ENCODE peak calls at places on chromosomes 16 and 17, in five cellular contexts. X, B, O, F and S are unnamed samples.

GRCh38 chr17:28466001-28466400 is 7.4 kb upstream of the SLC13A2 start:
- DNase-seq in X (no peak), B (no peak), O (no peak), F (no peak), S (no peak)

GRCh38 chr16:14354561-14355351 is 275.3 kb downstream of the PARN start:
- DNase-seq in X (peak), B (no peak), O (no peak), F (peak), S (peak)

GRCh38 chr16:81500833-81501521 is 56.4 kb downstream of the CMIP start:
- DNase-seq in X (no peak), B (no peak), O (peak), F (no peak), S (no peak)

GRCh38 chr17:52158450-52159042 is at the start of gene CA10:
- DNase-seq in X (no peak), B (no peak), O (no peak), F (no peak), S (no peak)

GRCh38 chr16:83899272-83899897 is 470 bp downstream of the MLYCD start:
- DNase-seq in X (peak), B (peak), O (peak), F (peak), S (peak)

GRCh38 chr17:21278304-21279197 is 6.0 kb upstream of the MAP2K3 start:
- DNase-seq in X (peak), B (no peak), O (no peak), F (peak), S (peak)

GRCh38 chr17:58317421-58318064 is 11.1 kb downstream of the TSPOAP1 start:
- DNase-seq in X (peak), B (peak), O (peak), F (peak), S (peak)

GRCh38 chr17:48052956-48053757 is 5.0 kb downstream of the NFE2L1 start:
- DNase-seq in X (no peak), B (no peak), O (peak), F (no peak), S (no peak)

GRCh38 chr16:27481282-27481934 is 68.3 kb downstream of the GTF3C1 start:
- DNase-seq in X (no peak), B (no peak), O (peak), F (no peak), S (no peak)

GRCh38 chr16:16057102-16057501 is 107.7 kb downstream of the ABCC1 start:
- DNase-seq in X (no peak), B (no peak), O (no peak), F (no peak), S (no peak)

GRCh38 chr17:16516594-16517018 is 24.6 kb upstream of the LRRC75A start:
- DNase-seq in X (no peak), B (no peak), O (no peak), F (no peak), S (no peak)

GRCh38 chr16:89700649-89701424 is 668 bp downstream of the SPATA2L start:
- DNase-seq in X (peak), B (peak), O (no peak), F (peak), S (peak)

GRCh38 chr16:3142327-3142726 is 7.5 kb downstream of the ZNF213 start:
- DNase-seq in X (no peak), B (no peak), O (peak), F (no peak), S (no peak)

GRCh38 chr16:72536673-72537435 is 364.9 kb upstream of the PMFBP1 start:
- DNase-seq in X (no peak), B (no peak), O (no peak), F (no peak), S (no peak)

GRCh38 chr17:45809484-45809883 is 25.4 kb downstream of the CRHR1 start:
- DNase-seq in X (no peak), B (no peak), O (no peak), F (no peak), S (no peak)

GRCh38 chr17:47682138-47682537 is 11.8 kb upstream of the TBKBP1 start:
- DNase-seq in X (no peak), B (no peak), O (no peak), F (no peak), S (no peak)

GRCh38 chr17:76625496-76625895 is 18.1 kb downstream of the ST6GALNAC1 start:
- DNase-seq in X (no peak), B (no peak), O (no peak), F (no peak), S (no peak)

GRCh38 chr16:50372611-50373344 is 4.0 kb upstream of the BRD7 start:
- DNase-seq in X (no peak), B (no peak), O (no peak), F (no peak), S (no peak)

GRCh38 chr17:17559164-17559563 is 32.3 kb downstream of the PEMT start:
- DNase-seq in X (no peak), B (no peak), O (no peak), F (no peak), S (no peak)

GRCh38 chr17:81396722-81397313 is 1.6 kb downstream of the BAHCC1 start:
- DNase-seq in X (no peak), B (peak), O (no peak), F (no peak), S (no peak)

GRCh38 chr17:42989726-42990652 is 8.2 kb upstream of the RPL27 start:
- DNase-seq in X (no peak), B (no peak), O (no peak), F (no peak), S (no peak)

GRCh38 chr16:67163164-67163902 is 1.2 kb upstream of the HSF4 start:
- DNase-seq in X (no peak), B (no peak), O (peak), F (peak), S (peak)

GRCh38 chr16:86573215-86573614 is 5.1 kb upstream of the FOXL1 start:
- DNase-seq in X (no peak), B (no peak), O (no peak), F (no peak), S (no peak)

GRCh38 chr17:47315451-47316266 is 8.1 kb upstream of the EFCAB13 start:
- DNase-seq in X (peak), B (peak), O (no peak), F (peak), S (peak)

GRCh38 chr17:46818929-46819859 is 702 bp upstream of the WNT3 start:
- DNase-seq in X (no peak), B (no peak), O (no peak), F (peak), S (peak)

GRCh38 chr17:80544655-80545498 is at the start of gene RPTOR:
- DNase-seq in X (peak), B (peak), O (peak), F (peak), S (peak)

GRCh38 chr17:39461911-39462641 is 790 bp downstream of the CDK12 start:
- DNase-seq in X (peak), B (peak), O (peak), F (no peak), S (peak)

GRCh38 chr16:71882505-71883192 is 1.3 kb downstream of the ZNF821 start:
- DNase-seq in X (peak), B (peak), O (no peak), F (peak), S (peak)

GRCh38 chr16:62889097-62889496 is 852.9 kb upstream of the CDH8 start:
- DNase-seq in X (no peak), B (no peak), O (no peak), F (no peak), S (no peak)

GRCh38 chr17:81561494-81561885 is 9.3 kb upstream of the FAAP100 start:
- DNase-seq in X (no peak), B (no peak), O (no peak), F (no peak), S (no peak)